ENCODE peak calls at places on chromosomes 7 and 10, in six cellular contexts. Q, X, W, T, M and G are unnamed samples.

GRCh38 chr10:110068780-110069179 is 61.0 kb downstream of the ADD3 start:
- DNase-seq in Q (no peak), X (no peak), T (no peak), W (no peak), M (no peak), G (no peak)

GRCh38 chr10:75276029-75276872 is 40.5 kb upstream of the COMTD1 start:
- DNase-seq in X (no peak), T (no peak), W (no peak), M (no peak), Q (no peak), G (no peak)

GRCh38 chr7:34044319-34044643 is 138.9 kb downstream of the BMPER start:
- DNase-seq in Q (no peak), W (no peak), M (no peak), T (no peak), X (no peak), G (no peak)

GRCh38 chr7:114917211-114917839 is 4.6 kb upstream of the MDFIC start:
- DNase-seq in M (no peak), W (peak), T (no peak), X (no peak), Q (no peak), G (no peak)

GRCh38 chr10:54203426-54203825 is 597.6 kb downstream of the PCDH15 start:
- DNase-seq in Q (no peak), M (no peak), X (no peak), T (no peak), W (no peak), G (no peak)

GRCh38 chr7:105015631-105015965 is 1.6 kb downstream of the KMT2E start:
- DNase-seq in T (peak), W (no peak), Q (peak), M (peak), X (no peak), G (peak)

GRCh38 chr7:155886391-155887173 is 74.3 kb upstream of the SHH start:
- DNase-seq in T (no peak), W (no peak), M (no peak), X (no peak), Q (no peak), G (no peak)

GRCh38 chr7:50303082-50303893 is 1.2 kb upstream of the IKZF1 start:
- DNase-seq in T (no peak), Q (no peak), M (no peak), X (no peak), W (no peak), G (no peak)

GRCh38 chr7:131859162-131859821 is 302.9 kb upstream of the PODXL start:
- DNase-seq in M (peak), T (peak), X (peak), Q (no peak), W (peak), G (peak)

GRCh38 chr10:102043456-102043855 is 12.5 kb downstream of the ARMH3 start:
- DNase-seq in M (no peak), X (no peak), T (no peak), Q (no peak), W (no peak), G (no peak)

GRCh38 chr7:116592041-116592355 is 67.2 kb downstream of the CAV1 start:
- DNase-seq in Q (no peak), X (no peak), T (no peak), M (no peak), W (no peak), G (no peak)

GRCh38 chr10:47137311-47137851 is 162.6 kb upstream of the GDF10 start:
- DNase-seq in T (no peak), Q (no peak), X (no peak), W (peak), M (peak), G (no peak)

GRCh38 chr7:38907066-38907465 is 1.9 kb downstream of the VPS41 start:
- DNase-seq in X (no peak), M (no peak), Q (no peak), W (no peak), T (no peak), G (no peak)

GRCh38 chr10:110609592-110609991 is 34.5 kb upstream of the RBM20 start:
- DNase-seq in T (peak), X (no peak), Q (no peak), M (peak), W (no peak), G (peak)

GRCh38 chr7:30464231-30464660 is 14.3 kb downstream of the NOD1 start:
- DNase-seq in T (no peak), X (no peak), M (no peak), W (no peak), Q (no peak), G (no peak)

GRCh38 chr7:44284881-44285541 is 40.4 kb downstream of the CAMK2B start:
- DNase-seq in T (no peak), Q (no peak), X (no peak), M (no peak), W (no peak), G (no peak)

GRCh38 chr10:17216217-17216900 is 11.7 kb upstream of the VIM start:
- DNase-seq in X (no peak), W (peak), T (peak), M (peak), Q (peak), G (peak)

GRCh38 chr10:78458983-78459638 is 425.4 kb downstream of the RPS24 start:
- DNase-seq in W (no peak), Q (no peak), T (peak), X (no peak), M (peak), G (peak)

GRCh38 chr7:107312418-107312817 is 143.6 kb downstream of the HBP1 start:
- DNase-seq in X (no peak), M (peak), W (peak), T (no peak), Q (no peak), G (no peak)

GRCh38 chr10:127089446-127089845 is 106.9 kb downstream of the INSYN2A start:
- DNase-seq in Q (no peak), X (no peak), M (no peak), T (no peak), W (no peak), G (no peak)

GRCh38 chr7:123714296-123715080 is 34.3 kb downstream of the WASL start:
- DNase-seq in T (no peak), X (no peak), M (peak), W (peak), Q (no peak), G (no peak)

GRCh38 chr10:32983333-32983909 is 25.4 kb upstream of the ITGB1 start:
- DNase-seq in M (peak), Q (no peak), X (no peak), T (peak), W (peak), G (no peak)

GRCh38 chr10:129655007-129655678 is 188.1 kb downstream of the MGMT start:
- DNase-seq in T (no peak), W (no peak), Q (no peak), X (no peak), M (no peak), G (no peak)

GRCh38 chr10:35215107-35215506 is 88.5 kb downstream of the CREM start:
- DNase-seq in M (no peak), X (no peak), Q (no peak), W (no peak), T (no peak), G (no peak)

GRCh38 chr7:138837627-138838026 is 39.6 kb upstream of the ATP6V0A4 start:
- DNase-seq in T (no peak), X (no peak), M (no peak), Q (no peak), W (no peak), G (no peak)

GRCh38 chr10:73780966-73781365 is 882 bp upstream of the CHCHD1 start:
- DNase-seq in Q (no peak), M (no peak), T (no peak), W (no peak), X (no peak), G (no peak)

GRCh38 chr7:23963461-23963860 is 253.4 kb downstream of the STK31 start:
- DNase-seq in M (no peak), T (no peak), X (no peak), Q (no peak), W (no peak), G (no peak)

GRCh38 chr7:101238226-101239182 is 902 bp upstream of the CLDN15 start:
- DNase-seq in M (no peak), T (no peak), X (no peak), Q (no peak), W (no peak), G (peak)

GRCh38 chr10:71698737-71699136 is 20.8 kb downstream of the C10orf105 start:
- DNase-seq in Q (no peak), W (no peak), T (no peak), X (no peak), M (no peak), G (no peak)

GRCh38 chr7:43589728-43590127 is 6.8 kb downstream of the STK17A start:
- DNase-seq in W (no peak), Q (no peak), M (no peak), X (no peak), T (no peak), G (no peak)